ENCODE peak calls at places on chromosomes 16 and 17, in nine cellular contexts. Q, F, R, E, Y, C, H, M and A are unnamed samples.

GRCh38 chr16:47311738-47312505 is 148.9 kb downstream of the ITFG1 start:
- DNase-seq in F (peak; percentile 3), H (peak; percentile 49), M (no peak), Q (no peak), C (peak; percentile 10), R (peak; percentile 42), E (peak; percentile 66), Y (no peak), A (no peak)

GRCh38 chr17:27339836-27340550 is 46.1 kb downstream of the WSB1 start:
- DNase-seq in C (peak; percentile 88), Q (no peak), R (peak; percentile 49), F (no peak), H (peak; percentile 90), E (no peak), Y (peak; percentile 95), M (peak; percentile 39), A (no peak)

GRCh38 chr17:21493993-21494392 is 117.8 kb downstream of the KCNJ12 start:
- DNase-seq in H (no peak), E (no peak), M (no peak), Y (no peak), R (no peak), C (no peak), F (no peak), Q (no peak), A (no peak)

GRCh38 chr17:2551928-2552327 is 40.2 kb upstream of the METTL16 start:
- DNase-seq in C (no peak), E (no peak), Q (no peak), R (no peak), M (no peak), H (no peak), F (no peak), Y (no peak), A (no peak)

GRCh38 chr17:59769891-59770290 is 62.4 kb downstream of the VMP1 start:
- DNase-seq in R (no peak), M (no peak), F (peak; percentile 43), Y (no peak), Q (no peak), H (peak; percentile 41), E (peak; percentile 62), C (no peak), A (no peak)

GRCh38 chr17:1996243-1997145 is 28.6 kb downstream of the RTN4RL1 start:
- DNase-seq in Y (no peak), C (no peak), H (no peak), M (no peak), E (no peak), Q (no peak), F (no peak), R (no peak), A (no peak)

GRCh38 chr17:60154616-60155426 is 5.0 kb downstream of the CA4 start:
- DNase-seq in F (peak; percentile 84), M (no peak), Q (no peak), R (no peak), C (no peak), Y (no peak), H (peak; percentile 23), E (peak; percentile 86), A (no peak)

GRCh38 chr17:70624208-70624607 is 454.9 kb downstream of the KCNJ2 start:
- DNase-seq in Y (no peak), M (no peak), C (no peak), Q (no peak), F (no peak), R (no peak), H (no peak), E (no peak), A (no peak)

GRCh38 chr16:65406933-65407332 is 285.1 kb upstream of the CDH11 start:
- DNase-seq in Q (no peak), C (no peak), H (no peak), E (no peak), Y (no peak), M (no peak), F (no peak), R (no peak), A (no peak)

GRCh38 chr16:23962001-23962400 is 126.2 kb downstream of the PRKCB start:
- DNase-seq in H (no peak), Q (no peak), R (no peak), E (no peak), Y (no peak), F (no peak), M (no peak), C (no peak), A (no peak)

GRCh38 chr16:47612711-47613110 is 151.6 kb downstream of the PHKB start:
- DNase-seq in C (no peak), F (peak; percentile 17), R (no peak), Q (no peak), Y (no peak), M (no peak), H (peak; percentile 38), E (no peak), A (no peak)

GRCh38 chr17:45294506-45294905 is 22.3 kb downstream of the MAP3K14 start:
- DNase-seq in Y (no peak), M (no peak), H (peak; percentile 55), C (no peak), Q (no peak), F (peak; percentile 88), R (no peak), E (peak; percentile 95), A (no peak)

GRCh38 chr16:22139732-22140131 is 22.6 kb upstream of the SDR42E2 start:
- DNase-seq in C (no peak), H (no peak), M (no peak), E (no peak), F (no peak), R (no peak), Y (no peak), Q (no peak), A (no peak)

GRCh38 chr16:15775209-15775608 is 81.6 kb downstream of the MYH11 start:
- DNase-seq in F (no peak), R (no peak), M (no peak), Q (no peak), Y (peak; percentile 24), H (peak; percentile 48), E (no peak), C (peak; percentile 68), A (no peak)

GRCh38 chr17:179721-180379 is 1.6 kb downstream of the DOC2B start:
- DNase-seq in Y (no peak), E (no peak), Q (no peak), C (no peak), H (no peak), M (no peak), F (no peak), R (no peak), A (no peak)

DNA sequence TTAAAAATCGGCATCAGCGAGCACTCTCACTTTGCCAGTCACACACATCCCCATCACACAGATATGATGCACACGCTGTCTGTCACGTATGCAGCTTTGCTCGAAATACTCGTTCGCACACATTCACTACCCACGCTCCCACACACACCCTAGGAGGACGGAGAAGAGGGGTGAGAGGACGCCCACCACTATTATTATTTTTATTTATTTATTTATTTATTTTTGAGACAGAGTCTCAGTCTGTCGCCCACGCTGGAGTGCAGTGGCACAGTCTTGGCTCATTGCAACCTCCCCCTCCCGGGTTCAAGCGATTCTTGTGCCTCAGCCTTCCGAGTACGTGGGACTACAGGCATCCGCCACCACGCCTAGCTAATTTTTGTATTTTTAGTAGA is 30.4 kb downstream of the HASPIN start:
- DNase-seq in Q (no peak), R (no peak), H (no peak), Y (no peak), M (no peak), C (no peak), E (no peak), F (no peak), A (no peak)
- TF ChIP-seq CTCF in Q (no peak), R (no peak), H (no peak), Y (no peak), M (no peak), C (no peak), E (no peak), F (no peak), A (no peak)

DNA sequence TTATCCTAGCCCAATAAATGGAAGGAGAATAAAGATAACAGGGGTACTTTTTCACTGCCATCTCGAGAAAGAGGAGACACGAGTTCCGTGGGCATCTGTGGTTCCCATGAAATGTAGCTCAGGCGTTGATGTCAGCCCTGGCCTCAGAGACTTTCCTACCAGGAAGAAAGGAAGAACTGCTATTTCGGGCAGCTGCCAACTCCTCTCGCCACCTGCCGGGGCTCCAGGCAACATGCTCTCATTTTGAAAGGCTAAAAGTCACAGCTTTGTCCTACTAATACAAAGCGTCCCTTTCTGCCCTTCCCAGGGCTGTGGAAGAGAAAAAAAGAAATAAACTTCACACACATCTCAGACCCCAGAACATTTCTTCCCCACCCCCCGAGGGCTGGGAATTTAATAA is 65.8 kb downstream of the DHRS7C start:
- DNase-seq in R (no peak), H (no peak), Q (no peak), E (peak; percentile 15), C (peak; percentile 19), Y (no peak), M (no peak), F (no peak), A (peak; percentile 41)
- TF ChIP-seq CTCF in R (no peak), H (no peak), Q (no peak), E (no peak), C (no peak), Y (no peak), M (no peak), F (peak; percentile 24), A (no peak)

GRCh38 chr16:27974896-27975540 is 88.5 kb downstream of the GSG1L start:
- DNase-seq in Q (no peak), M (no peak), R (no peak), Y (no peak), E (no peak), F (no peak), C (no peak), H (no peak), A (no peak)

GRCh38 chr16:27976990-27977389 is 86.5 kb downstream of the GSG1L start:
- DNase-seq in E (no peak), R (no peak), F (no peak), C (no peak), H (no peak), Y (no peak), Q (no peak), M (no peak), A (no peak)

GRCh38 chr16:27969574-27969973 is 93.9 kb downstream of the GSG1L start:
- DNase-seq in M (no peak), Q (no peak), Y (no peak), F (peak; percentile 9), C (no peak), H (no peak), E (no peak), R (no peak), A (no peak)

GRCh38 chr16:27973678-27974077 is 89.8 kb downstream of the GSG1L start:
- DNase-seq in C (no peak), R (no peak), E (no peak), F (no peak), M (no peak), Q (no peak), Y (no peak), H (no peak), A (no peak)

DNA sequence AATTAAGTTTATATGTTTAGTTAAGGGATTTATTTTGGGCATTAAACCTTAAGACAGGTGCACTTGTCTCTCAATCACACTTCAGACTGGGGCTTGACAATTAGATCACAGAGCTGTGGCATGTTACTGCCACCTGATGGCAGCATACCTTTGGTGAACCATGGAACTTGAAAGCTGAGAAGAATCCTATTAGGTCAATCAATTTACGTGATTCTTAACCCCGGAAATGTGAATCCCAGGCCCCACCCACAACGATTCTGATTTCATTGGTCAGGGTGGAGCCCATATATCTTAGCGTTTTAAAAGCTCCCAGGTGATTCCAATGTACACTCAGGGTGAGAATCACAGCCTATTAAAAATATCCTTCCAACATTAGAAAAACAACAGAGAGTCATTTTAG is 91.0 kb downstream of the GSG1L start:
- DNase-seq in H (peak; percentile 73), F (peak; percentile 19), Q (peak; percentile 11), M (peak; percentile 20), R (peak; percentile 58), Y (peak; percentile 44), E (peak; percentile 15), C (peak; percentile 72), A (no peak)
- TF ChIP-seq CTCF in H (peak; percentile 40), F (peak; percentile 49), Q (peak; percentile 29), M (peak; percentile 60), R (peak; percentile 47), Y (peak; percentile 61), E (peak; percentile 29), C (peak; percentile 68), A (peak; percentile 67)

GRCh38 chr16:75644240-75645012 is 3.0 kb downstream of the KARS1 start:
- DNase-seq in C (no peak), E (no peak), M (no peak), Y (no peak), H (no peak), R (no peak), Q (no peak), F (no peak), A (no peak)
- TF ChIP-seq CTCF in C (no peak), E (no peak), M (no peak), Y (no peak), H (no peak), R (no peak), Q (no peak), F (no peak), A (no peak)